ENCODE peak calls at places on chromosomes 7 and 10, in four cellular contexts. One of them, this sample, is unnamed.

GRCh38 chr10:15426558-15426957 is 55.5 kb upstream of the FAM171A1 start:
- DNase-seq in stimulated activated naive CD8-positive, alpha-beta T cell treated with anti-CD3 and anti-CD28 coated beads, Interleukin-15, Interleukin-2, amounts not matched to agents 100 U/mL and 50 U/mL, for 24 hours: no peak
- DNase-seq in pancreas: no peak
- DNase-seq in ovary: no peak
- DNase-seq in this sample: no peak

GRCh38 chr7:129110575-129111376 is 33.7 kb upstream of the TSPAN33 start:
- DNase-seq in stimulated activated naive CD8-positive, alpha-beta T cell treated with anti-CD3 and anti-CD28 coated beads, Interleukin-15, Interleukin-2, amounts not matched to agents 100 U/mL and 50 U/mL, for 24 hours: no peak
- DNase-seq in pancreas: no peak
- DNase-seq in ovary: no peak
- DNase-seq in this sample: no peak

GRCh38 chr7:132622081-132622480 is 45.8 kb upstream of the PLXNA4 start:
- DNase-seq in ovary: no peak
- DNase-seq in pancreas: no peak
- DNase-seq in stimulated activated naive CD8-positive, alpha-beta T cell treated with anti-CD3 and anti-CD28 coated beads, Interleukin-15, Interleukin-2, amounts not matched to agents 100 U/mL and 50 U/mL, for 24 hours: no peak
- DNase-seq in this sample: no peak

GRCh38 chr10:101693701-101694055 is 1.3 kb downstream of the FBXW4 start:
- DNase-seq in stimulated activated naive CD8-positive, alpha-beta T cell treated with anti-CD3 and anti-CD28 coated beads, Interleukin-15, Interleukin-2, amounts not matched to agents 100 U/mL and 50 U/mL, for 24 hours: no peak
- DNase-seq in pancreas: no peak
- DNase-seq in ovary: no peak
- DNase-seq in this sample: peak; percentile 8

GRCh38 chr7:94643771-94644545 is 12.0 kb downstream of the SGCE start:
- DNase-seq in ovary: no peak
- DNase-seq in pancreas: no peak
- DNase-seq in stimulated activated naive CD8-positive, alpha-beta T cell treated with anti-CD3 and anti-CD28 coated beads, Interleukin-15, Interleukin-2, amounts not matched to agents 100 U/mL and 50 U/mL, for 24 hours: no peak
- DNase-seq in this sample: no peak

GRCh38 chr10:56212951-56213350 is 148.1 kb downstream of the ZWINT start:
- DNase-seq in stimulated activated naive CD8-positive, alpha-beta T cell treated with anti-CD3 and anti-CD28 coated beads, Interleukin-15, Interleukin-2, amounts not matched to agents 100 U/mL and 50 U/mL, for 24 hours: no peak
- DNase-seq in pancreas: peak; percentile 18
- DNase-seq in ovary: no peak
- DNase-seq in this sample: no peak

GRCh38 chr10:86310702-86311101 is 55.9 kb downstream of the GRID1 start:
- DNase-seq in ovary: no peak
- DNase-seq in stimulated activated naive CD8-positive, alpha-beta T cell treated with anti-CD3 and anti-CD28 coated beads, Interleukin-15, Interleukin-2, amounts not matched to agents 100 U/mL and 50 U/mL, for 24 hours: no peak
- DNase-seq in pancreas: no peak
- DNase-seq in this sample: no peak

GRCh38 chr10:59004392-59004791 is 172.1 kb upstream of the PHYHIPL start:
- DNase-seq in pancreas: no peak
- DNase-seq in ovary: no peak
- DNase-seq in stimulated activated naive CD8-positive, alpha-beta T cell treated with anti-CD3 and anti-CD28 coated beads, Interleukin-15, Interleukin-2, amounts not matched to agents 100 U/mL and 50 U/mL, for 24 hours: no peak
- DNase-seq in this sample: no peak

GRCh38 chr10:25758041-25758457 is 176.0 kb upstream of the MYO3A start:
- DNase-seq in ovary: no peak
- DNase-seq in stimulated activated naive CD8-positive, alpha-beta T cell treated with anti-CD3 and anti-CD28 coated beads, Interleukin-15, Interleukin-2, amounts not matched to agents 100 U/mL and 50 U/mL, for 24 hours: no peak
- DNase-seq in pancreas: no peak
- DNase-seq in this sample: no peak

GRCh38 chr7:22082553-22082885 is 136.8 kb upstream of the CDCA7L start:
- DNase-seq in ovary: no peak
- DNase-seq in pancreas: no peak
- DNase-seq in stimulated activated naive CD8-positive, alpha-beta T cell treated with anti-CD3 and anti-CD28 coated beads, Interleukin-15, Interleukin-2, amounts not matched to agents 100 U/mL and 50 U/mL, for 24 hours: no peak
- DNase-seq in this sample: no peak

GRCh38 chr7:142897691-142898090 is 12.1 kb upstream of the TRPV6 start:
- DNase-seq in ovary: no peak
- DNase-seq in pancreas: no peak
- DNase-seq in stimulated activated naive CD8-positive, alpha-beta T cell treated with anti-CD3 and anti-CD28 coated beads, Interleukin-15, Interleukin-2, amounts not matched to agents 100 U/mL and 50 U/mL, for 24 hours: no peak
- DNase-seq in this sample: no peak

GRCh38 chr7:154902600-154903082 is 100.3 kb downstream of the PAXIP1 start:
- DNase-seq in ovary: no peak
- DNase-seq in stimulated activated naive CD8-positive, alpha-beta T cell treated with anti-CD3 and anti-CD28 coated beads, Interleukin-15, Interleukin-2, amounts not matched to agents 100 U/mL and 50 U/mL, for 24 hours: no peak
- DNase-seq in pancreas: no peak
- DNase-seq in this sample: no peak

GRCh38 chr7:23491502-23491901 is 21.2 kb upstream of the IGF2BP3 start:
- DNase-seq in ovary: no peak
- DNase-seq in pancreas: no peak
- DNase-seq in stimulated activated naive CD8-positive, alpha-beta T cell treated with anti-CD3 and anti-CD28 coated beads, Interleukin-15, Interleukin-2, amounts not matched to agents 100 U/mL and 50 U/mL, for 24 hours: no peak
- DNase-seq in this sample: no peak

GRCh38 chr10:113459672-113460280 is 93.1 kb upstream of the HABP2 start:
- DNase-seq in ovary: no peak
- DNase-seq in pancreas: no peak
- DNase-seq in stimulated activated naive CD8-positive, alpha-beta T cell treated with anti-CD3 and anti-CD28 coated beads, Interleukin-15, Interleukin-2, amounts not matched to agents 100 U/mL and 50 U/mL, for 24 hours: no peak
- DNase-seq in this sample: no peak

GRCh38 chr7:153941061-153941460 is 111.1 kb upstream of the DPP6 start:
- DNase-seq in stimulated activated naive CD8-positive, alpha-beta T cell treated with anti-CD3 and anti-CD28 coated beads, Interleukin-15, Interleukin-2, amounts not matched to agents 100 U/mL and 50 U/mL, for 24 hours: no peak
- DNase-seq in ovary: no peak
- DNase-seq in pancreas: no peak
- DNase-seq in this sample: no peak

GRCh38 chr7:84783161-84783803 is 403.6 kb downstream of the SEMA3D start:
- DNase-seq in pancreas: no peak
- DNase-seq in stimulated activated naive CD8-positive, alpha-beta T cell treated with anti-CD3 and anti-CD28 coated beads, Interleukin-15, Interleukin-2, amounts not matched to agents 100 U/mL and 50 U/mL, for 24 hours: no peak
- DNase-seq in ovary: no peak
- DNase-seq in this sample: no peak

GRCh38 chr10:101616415-101617101 is 28.4 kb downstream of the DPCD start:
- DNase-seq in pancreas: no peak
- DNase-seq in ovary: no peak
- DNase-seq in stimulated activated naive CD8-positive, alpha-beta T cell treated with anti-CD3 and anti-CD28 coated beads, Interleukin-15, Interleukin-2, amounts not matched to agents 100 U/mL and 50 U/mL, for 24 hours: no peak
- DNase-seq in this sample: no peak

GRCh38 chr7:117682681-117683385 is 190.4 kb downstream of the CTTNBP2 start:
- DNase-seq in stimulated activated naive CD8-positive, alpha-beta T cell treated with anti-CD3 and anti-CD28 coated beads, Interleukin-15, Interleukin-2, amounts not matched to agents 100 U/mL and 50 U/mL, for 24 hours: no peak
- DNase-seq in pancreas: no peak
- DNase-seq in ovary: no peak
- DNase-seq in this sample: no peak

GRCh38 chr7:55439627-55440026 is 74.5 kb downstream of the LANCL2 start:
- DNase-seq in pancreas: peak; percentile 49
- DNase-seq in stimulated activated naive CD8-positive, alpha-beta T cell treated with anti-CD3 and anti-CD28 coated beads, Interleukin-15, Interleukin-2, amounts not matched to agents 100 U/mL and 50 U/mL, for 24 hours: no peak
- DNase-seq in ovary: no peak
- DNase-seq in this sample: no peak

GRCh38 chr10:5557799-5558771 is 33.3 kb downstream of the CALML3 start:
- DNase-seq in stimulated activated naive CD8-positive, alpha-beta T cell treated with anti-CD3 and anti-CD28 coated beads, Interleukin-15, Interleukin-2, amounts not matched to agents 100 U/mL and 50 U/mL, for 24 hours: no peak
- DNase-seq in ovary: peak; percentile 25
- DNase-seq in pancreas: no peak
- DNase-seq in this sample: no peak

GRCh38 chr10:55214608-55215007 is 413.6 kb upstream of the PCDH15 start:
- DNase-seq in ovary: no peak
- DNase-seq in stimulated activated naive CD8-positive, alpha-beta T cell treated with anti-CD3 and anti-CD28 coated beads, Interleukin-15, Interleukin-2, amounts not matched to agents 100 U/mL and 50 U/mL, for 24 hours: no peak
- DNase-seq in pancreas: no peak
- DNase-seq in this sample: no peak

GRCh38 chr10:122019414-122019975 is 30.5 kb downstream of the TACC2 start:
- DNase-seq in pancreas: peak; percentile 77
- DNase-seq in ovary: no peak
- DNase-seq in stimulated activated naive CD8-positive, alpha-beta T cell treated with anti-CD3 and anti-CD28 coated beads, Interleukin-15, Interleukin-2, amounts not matched to agents 100 U/mL and 50 U/mL, for 24 hours: no peak
- DNase-seq in this sample: peak; percentile 86

GRCh38 chr7:80596933-80597517 is 41.4 kb upstream of the CD36 start:
- DNase-seq in ovary: no peak
- DNase-seq in pancreas: no peak
- DNase-seq in stimulated activated naive CD8-positive, alpha-beta T cell treated with anti-CD3 and anti-CD28 coated beads, Interleukin-15, Interleukin-2, amounts not matched to agents 100 U/mL and 50 U/mL, for 24 hours: no peak
- DNase-seq in this sample: no peak

GRCh38 chr7:44384586-44385383 is 59.4 kb upstream of the CAMK2B start:
- DNase-seq in ovary: no peak
- DNase-seq in stimulated activated naive CD8-positive, alpha-beta T cell treated with anti-CD3 and anti-CD28 coated beads, Interleukin-15, Interleukin-2, amounts not matched to agents 100 U/mL and 50 U/mL, for 24 hours: no peak
- DNase-seq in pancreas: no peak
- DNase-seq in this sample: no peak

GRCh38 chr10:124205432-124205831 is 112.0 kb upstream of the CHST15 start:
- DNase-seq in pancreas: no peak
- DNase-seq in ovary: no peak
- DNase-seq in stimulated activated naive CD8-positive, alpha-beta T cell treated with anti-CD3 and anti-CD28 coated beads, Interleukin-15, Interleukin-2, amounts not matched to agents 100 U/mL and 50 U/mL, for 24 hours: no peak
- DNase-seq in this sample: no peak

GRCh38 chr10:6580279-6581029 is 378 bp upstream of the PRKCQ start:
- DNase-seq in pancreas: peak; percentile 92
- DNase-seq in ovary: peak; percentile 81
- DNase-seq in stimulated activated naive CD8-positive, alpha-beta T cell treated with anti-CD3 and anti-CD28 coated beads, Interleukin-15, Interleukin-2, amounts not matched to agents 100 U/mL and 50 U/mL, for 24 hours: peak; percentile 94
- DNase-seq in this sample: peak; percentile 49

GRCh38 chr10:102118867-102119266 is 1.3 kb downstream of the LDB1 start:
- DNase-seq in ovary: peak; percentile 70
- DNase-seq in stimulated activated naive CD8-positive, alpha-beta T cell treated with anti-CD3 and anti-CD28 coated beads, Interleukin-15, Interleukin-2, amounts not matched to agents 100 U/mL and 50 U/mL, for 24 hours: peak; percentile 44
- DNase-seq in pancreas: no peak
- DNase-seq in this sample: peak; percentile 44

GRCh38 chr7:51180092-51180491 is 136.5 kb downstream of the COBL start:
- DNase-seq in ovary: no peak
- DNase-seq in pancreas: no peak
- DNase-seq in stimulated activated naive CD8-positive, alpha-beta T cell treated with anti-CD3 and anti-CD28 coated beads, Interleukin-15, Interleukin-2, amounts not matched to agents 100 U/mL and 50 U/mL, for 24 hours: no peak
- DNase-seq in this sample: peak; percentile 66

GRCh38 chr7:44067064-44067951 is 1.9 kb upstream of the PGAM2 start:
- DNase-seq in ovary: no peak
- DNase-seq in stimulated activated naive CD8-positive, alpha-beta T cell treated with anti-CD3 and anti-CD28 coated beads, Interleukin-15, Interleukin-2, amounts not matched to agents 100 U/mL and 50 U/mL, for 24 hours: no peak
- DNase-seq in pancreas: peak; percentile 38
- DNase-seq in this sample: no peak

GRCh38 chr10:88194041-88194887 is 330.8 kb downstream of the PTEN start:
- DNase-seq in pancreas: no peak
- DNase-seq in stimulated activated naive CD8-positive, alpha-beta T cell treated with anti-CD3 and anti-CD28 coated beads, Interleukin-15, Interleukin-2, amounts not matched to agents 100 U/mL and 50 U/mL, for 24 hours: no peak
- DNase-seq in ovary: no peak
- DNase-seq in this sample: no peak

GRCh38 chr10:46304671-46305429 is 18.1 kb downstream of the ANTXRL start:
- DNase-seq in stimulated activated naive CD8-positive, alpha-beta T cell treated with anti-CD3 and anti-CD28 coated beads, Interleukin-15, Interleukin-2, amounts not matched to agents 100 U/mL and 50 U/mL, for 24 hours: no peak
- DNase-seq in ovary: peak; percentile 6
- DNase-seq in pancreas: no peak
- DNase-seq in this sample: no peak

GRCh38 chr7:68680235-68680872 is 917.9 kb upstream of the AUTS2 start:
- DNase-seq in ovary: no peak
- DNase-seq in stimulated activated naive CD8-positive, alpha-beta T cell treated with anti-CD3 and anti-CD28 coated beads, Interleukin-15, Interleukin-2, amounts not matched to agents 100 U/mL and 50 U/mL, for 24 hours: no peak
- DNase-seq in pancreas: no peak
- DNase-seq in this sample: no peak

GRCh38 chr10:47261121-47261520 is 38.9 kb upstream of the GDF10 start:
- DNase-seq in stimulated activated naive CD8-positive, alpha-beta T cell treated with anti-CD3 and anti-CD28 coated beads, Interleukin-15, Interleukin-2, amounts not matched to agents 100 U/mL and 50 U/mL, for 24 hours: peak; percentile 40
- DNase-seq in ovary: no peak
- DNase-seq in pancreas: no peak
- DNase-seq in this sample: no peak

GRCh38 chr7:158850390-158851174 is 5.8 kb upstream of the DYNC2I1 start:
- DNase-seq in pancreas: no peak
- DNase-seq in stimulated activated naive CD8-positive, alpha-beta T cell treated with anti-CD3 and anti-CD28 coated beads, Interleukin-15, Interleukin-2, amounts not matched to agents 100 U/mL and 50 U/mL, for 24 hours: no peak
- DNase-seq in ovary: no peak
- DNase-seq in this sample: no peak

This sample was measured in prostate gland.